ENCODE peak calls at places on chromosome 21, in seven cellular contexts. N is CD4-positive, CD25-positive, alpha-beta regulatory T cell; A is SJSA1; B is mucosa of descending colon; R is sigmoid colon; V is Panc1; U is IMR-90. I is an unnamed sample.

GRCh38 chr21:35136586-35137254 is 87.6 kb upstream of the RUNX1 start:
- DNase-seq in U (peak; percentile 62), N (no peak), R (no peak), B (no peak), V (no peak), A (peak; percentile 65), I (peak; percentile 16)

GRCh38 chr21:43597052-43597451 is 62.2 kb downstream of the HSF2BP start:
- DNase-seq in A (no peak), N (no peak), U (peak; percentile 88), B (no peak), V (no peak), R (no peak), I (peak; percentile 67)

GRCh38 chr21:35035581-35035980 is 13.5 kb downstream of the RUNX1 start:
- DNase-seq in A (no peak), N (no peak), V (no peak), R (no peak), U (no peak), B (no peak), I (no peak)

GRCh38 chr21:40054403-40054802 is 187.2 kb downstream of the PCP4 start:
- DNase-seq in V (no peak), U (no peak), N (no peak), A (no peak), R (peak; percentile 94), B (peak; percentile 61), I (peak; percentile 15)

GRCh38 chr21:42553435-42553834 is 39.8 kb downstream of the SLC37A1 start:
- DNase-seq in N (no peak), V (no peak), A (no peak), R (no peak), B (no peak), U (no peak), I (no peak)

GRCh38 chr21:41164052-41164451 is 3.9 kb upstream of the BACE2 start:
- DNase-seq in U (no peak), R (no peak), A (no peak), N (no peak), B (no peak), V (no peak), I (no peak)

GRCh38 chr21:28439852-28440251 is 552.8 kb downstream of the LTN1 start:
- DNase-seq in U (peak; percentile 73), A (no peak), N (no peak), V (no peak), R (no peak), B (no peak), I (no peak)

GRCh38 chr21:25626752-25627151 is 12.3 kb upstream of the JAM2 start:
- DNase-seq in R (no peak), A (no peak), N (no peak), B (no peak), U (no peak), V (no peak), I (no peak)

GRCh38 chr21:41112740-41113692 is 54.9 kb upstream of the BACE2 start:
- DNase-seq in B (no peak), N (no peak), V (no peak), U (peak; percentile 79), R (no peak), A (peak; percentile 9), I (peak; percentile 60)

GRCh38 chr21:16570196-16570595 is 840.4 kb downstream of the USP25 start:
- DNase-seq in V (no peak), A (peak; percentile 63), U (peak; percentile 39), R (no peak), N (no peak), B (no peak), I (no peak)

GRCh38 chr21:8991088-8991907 is 1530.1 kb upstream of the TPTE start:
- DNase-seq in B (no peak), U (no peak), V (peak; percentile 61), N (no peak), R (peak; percentile 60), A (no peak), I (peak; percentile 80)

GRCh38 chr21:24280591-24280990 is 1326.7 kb downstream of the MRPL39 start:
- DNase-seq in R (no peak), U (peak; percentile 79), V (no peak), A (no peak), B (no peak), N (no peak), I (peak; percentile 12)

GRCh38 chr21:35559128-35559831 is 501.0 kb downstream of the SETD4 start:
- DNase-seq in B (no peak), N (no peak), U (peak; percentile 95), V (no peak), A (peak; percentile 89), R (no peak), I (no peak)

GRCh38 chr21:41630249-41630648 is 122.3 kb upstream of the TMPRSS2 start:
- DNase-seq in A (peak; percentile 72), B (peak; percentile 82), U (peak; percentile 100), V (peak; percentile 86), N (no peak), R (no peak), I (peak; percentile 99)

GRCh38 chr21:28283652-28284490 is 708.8 kb downstream of the LTN1 start:
- DNase-seq in V (no peak), N (no peak), R (no peak), B (no peak), A (no peak), U (peak; percentile 94), I (peak; percentile 72)

GRCh38 chr21:37208056-37208705 is 59.0 kb downstream of the VPS26C start:
- DNase-seq in U (no peak), R (no peak), B (peak; percentile 73), N (no peak), V (no peak), A (no peak), I (no peak)

GRCh38 chr21:34580181-34580700 is 34.7 kb downstream of the RCAN1 start:
- DNase-seq in B (peak; percentile 62), A (no peak), V (no peak), N (no peak), U (no peak), R (no peak), I (no peak)

GRCh38 chr21:42567861-42568260 is 54.2 kb downstream of the SLC37A1 start:
- DNase-seq in B (no peak), R (peak; percentile 46), N (no peak), A (no peak), U (no peak), V (no peak), I (no peak)

GRCh38 chr21:46617267-46618051 is 12.6 kb upstream of the S100B start:
- DNase-seq in B (no peak), R (no peak), U (peak; percentile 60), N (no peak), V (no peak), A (peak; percentile 80), I (no peak)

GRCh38 chr21:37294674-37295073 is 27.5 kb upstream of the VPS26C start:
- DNase-seq in B (no peak), A (no peak), N (no peak), U (no peak), R (no peak), V (no peak), I (no peak)

DNA sequence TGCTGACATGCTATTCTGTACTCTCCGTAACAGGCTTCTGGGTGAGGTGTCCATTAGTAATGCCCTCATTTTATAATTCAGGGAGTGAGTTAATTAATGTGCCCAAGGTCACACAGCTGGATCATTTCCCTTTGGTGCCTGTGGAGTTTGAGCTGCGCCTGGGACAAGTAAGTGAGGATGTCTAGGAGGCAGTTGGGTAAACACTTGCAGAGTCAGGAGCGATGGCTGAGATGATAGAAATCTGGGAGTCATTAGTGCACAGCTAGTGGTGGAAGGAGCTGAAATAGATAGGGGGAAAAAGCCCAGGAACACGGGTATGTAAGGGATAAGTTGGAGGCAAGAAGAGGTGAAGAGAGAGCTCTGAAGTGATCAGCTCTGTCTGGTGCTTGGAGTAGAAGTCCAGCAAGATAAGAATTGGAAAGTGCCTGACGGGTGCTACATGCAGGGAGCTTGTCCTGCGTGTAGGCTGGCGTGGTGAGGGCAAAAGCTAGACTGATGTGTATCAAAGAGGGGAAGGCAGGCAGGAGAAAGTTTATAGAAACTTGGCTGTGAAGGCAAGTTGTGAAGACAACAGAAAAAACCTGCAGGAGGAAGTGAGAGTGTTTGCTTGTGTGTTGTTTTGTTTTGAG is 1.7 kb upstream of the SCAF4 start:
- DNase-seq in A (no peak), R (no peak), V (no peak), U (peak; percentile 7), N (no peak), B (no peak), I (no peak)
- H3K4me3 ChIP-seq in A (no peak overlapping the region), R (no peak overlapping the region), V (no peak overlapping the region), U (no peak overlapping the region), N (peak overlapping the region; percentile 94), B (no peak overlapping the region), I (no peak overlapping the region)

DNA sequence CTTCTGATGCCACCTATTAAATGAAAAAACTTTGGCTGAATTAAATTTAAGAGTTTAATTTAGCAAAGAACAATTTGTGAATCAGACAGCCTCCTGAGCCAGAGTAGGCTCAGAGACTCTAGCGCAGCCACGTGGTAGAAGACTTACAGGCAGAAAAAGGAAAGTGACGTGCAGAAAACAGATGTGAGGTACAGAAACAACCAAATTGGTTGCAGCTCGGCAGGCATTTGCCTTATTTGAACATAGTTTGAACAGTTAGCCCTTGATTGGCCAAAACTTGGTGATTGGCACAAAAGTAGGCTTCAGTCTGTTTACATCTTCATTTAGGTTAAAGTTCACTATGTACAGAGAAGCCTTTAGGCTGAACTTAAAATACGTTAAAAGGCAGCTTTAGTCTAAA is 22.9 kb downstream of the TCP10L start:
- DNase-seq in R (no peak), U (peak; percentile 83), B (no peak), V (no peak), N (no peak), A (peak; percentile 31), I (no peak)
- H3K4me3 ChIP-seq in R (no peak overlapping the region), U (no peak overlapping the region), B (no peak overlapping the region), V (no peak overlapping the region), N (no peak overlapping the region), A (no peak overlapping the region), I (no peak overlapping the region)

GRCh38 chr21:38376235-38376634 is 119.4 kb downstream of the KCNJ15 start:
- DNase-seq in V (no peak), R (no peak), N (no peak), U (no peak), B (no peak), A (no peak), I (no peak)
- H3K4me3 ChIP-seq in V (no peak overlapping the region), R (no peak overlapping the region), N (no peak overlapping the region), U (no peak overlapping the region), B (no peak overlapping the region), A (no peak overlapping the region), I (no peak overlapping the region)

DNA sequence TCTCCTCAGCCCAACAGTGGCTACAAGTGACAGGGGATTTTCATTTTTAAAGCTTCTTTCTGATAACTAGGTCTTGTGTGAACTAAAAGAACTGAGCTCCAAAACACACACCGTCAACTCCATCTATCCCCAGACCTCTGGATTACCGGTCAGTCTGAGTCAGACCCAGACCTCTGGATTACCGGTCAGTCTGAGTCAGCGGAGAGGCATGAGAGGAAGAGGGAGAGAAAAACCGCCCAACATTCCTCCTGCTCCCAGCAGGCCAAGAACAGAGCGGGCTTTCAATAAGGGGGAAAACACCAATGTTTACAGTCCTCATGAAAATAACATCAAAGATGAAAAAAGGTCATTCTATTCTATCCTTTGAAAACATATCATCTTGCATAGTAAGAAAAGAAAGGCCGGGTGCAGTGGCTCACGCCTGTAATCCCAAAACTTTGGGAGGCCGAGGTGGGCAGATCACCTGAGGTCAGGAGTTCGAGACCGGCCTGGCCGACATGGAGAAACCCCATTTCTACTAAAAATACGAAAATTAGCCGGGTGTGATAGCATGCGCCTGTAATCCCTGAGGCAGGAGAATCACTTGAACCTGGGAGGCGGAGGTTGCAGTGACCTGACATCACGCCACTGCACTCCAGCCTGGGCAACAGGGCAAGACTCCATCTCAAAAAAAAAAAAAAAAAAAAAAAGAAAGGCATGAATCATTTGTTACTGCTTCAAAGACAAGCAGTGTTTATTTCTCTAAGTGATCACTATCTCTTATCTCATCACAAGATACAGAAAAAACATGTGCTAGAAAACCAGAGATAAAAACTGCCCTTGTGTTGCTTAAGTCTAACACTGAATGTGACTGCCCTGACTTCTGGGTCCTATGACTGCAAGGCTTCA is 3.4 kb downstream of the PTTG1IP start:
- DNase-seq in R (peak; percentile 88), V (no peak), A (peak; percentile 98), U (peak; percentile 96), B (no peak), N (peak; percentile 35), I (peak; percentile 96)
- H3K4me3 ChIP-seq in R (peak overlapping the region; percentile 26), V (peak overlapping the region; percentile 81), A (peak overlapping the region; percentile 81), U (peak overlapping the region; percentile 29), B (no peak overlapping the region), N (peak overlapping the region; percentile 85), I (peak overlapping the region; percentile 26)

I was measured in MG63.